ENCODE peak calls at places on chromosome 10, in seven cellular contexts. Z is kidney epithelial cell, J is cardiac fibroblast, C is AG04449, K is neural progenitor cell, U is transverse colon, W is astrocyte of the cerebellum. N is an unnamed sample.

GRCh38 chr10:34985823-34986222 is 104.3 kb downstream of the CUL2 start:
- DNase-seq in J (peak; percentile 52), W (no peak), C (no peak), K (peak; percentile 51), U (peak; percentile 18), Z (no peak), N (no peak)

GRCh38 chr10:127824826-127825225 is 67.9 kb downstream of the CLRN3 start:
- DNase-seq in K (no peak), U (no peak), J (no peak), C (no peak), W (no peak), Z (no peak), N (no peak)

GRCh38 chr10:70539471-70539870 is 60.9 kb downstream of the PALD1 start:
- DNase-seq in J (no peak), U (no peak), C (no peak), Z (no peak), K (no peak), W (no peak), N (no peak)

GRCh38 chr10:102397222-102398171 is 2.0 kb downstream of the NFKB2 start:
- DNase-seq in C (no peak), K (no peak), U (no peak), Z (no peak), J (no peak), W (no peak), N (no peak)

GRCh38 chr10:62733654-62734293 is 70.7 kb upstream of the ADO start:
- DNase-seq in K (no peak), C (no peak), J (peak; percentile 20), Z (no peak), W (no peak), U (no peak), N (no peak)

GRCh38 chr10:128274938-128275337 is 148.7 kb upstream of the MKI67 start:
- DNase-seq in Z (no peak), K (no peak), C (no peak), W (no peak), U (no peak), J (peak; percentile 46), N (peak; percentile 0)

GRCh38 chr10:28845009-28845682 is 167.8 kb downstream of the BAMBI start:
- DNase-seq in Z (no peak), U (no peak), W (no peak), K (no peak), J (peak; percentile 94), C (no peak), N (no peak)

GRCh38 chr10:63711361-63711760 is 190.2 kb downstream of the REEP3 start:
- DNase-seq in Z (no peak), J (peak; percentile 95), K (peak; percentile 34), W (peak; percentile 36), C (no peak), U (no peak), N (no peak)

GRCh38 chr10:11035318-11035920 is 17.7 kb downstream of the CELF2 start:
- DNase-seq in K (peak; percentile 52), C (no peak), U (peak; percentile 34), Z (peak; percentile 56), W (peak; percentile 59), J (peak; percentile 75), N (peak; percentile 8)

GRCh38 chr10:2929859-2930258 is 137.5 kb upstream of the PFKP start:
- DNase-seq in U (no peak), C (no peak), J (no peak), K (peak; percentile 50), Z (no peak), W (no peak), N (no peak)

DNA sequence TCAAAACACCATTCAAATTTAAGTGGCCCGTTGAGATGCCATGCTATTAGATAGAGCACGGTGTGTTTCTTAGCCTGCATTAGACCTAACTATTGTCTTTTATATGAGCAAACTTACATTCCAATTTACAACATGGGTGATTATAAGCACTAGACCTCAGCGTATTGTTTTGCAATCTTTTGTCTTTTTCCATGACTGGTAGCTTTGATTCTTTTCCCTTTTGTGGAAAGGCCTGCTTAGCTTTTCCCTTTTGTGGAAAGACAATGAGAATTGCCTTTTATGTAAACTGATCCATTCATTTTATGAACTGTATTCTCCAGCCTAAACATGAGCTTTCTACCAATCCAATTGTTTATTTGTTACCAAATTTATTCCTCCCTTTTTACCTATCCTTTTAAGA is 823.1 kb downstream of the CCSER2 start:
- DNase-seq in Z (no peak), J (no peak), U (no peak), W (no peak), C (no peak), K (peak; percentile 53), N (no peak)
- TF ChIP-seq CTCF in Z (no peak), J (no peak), U (no peak), W (no peak), C (no peak), K (no peak), N (no peak)

GRCh38 chr10:117532451-117533107 is 10.0 kb upstream of the EMX2 start:
- DNase-seq in U (no peak), Z (no peak), W (no peak), C (no peak), K (peak; percentile 62), J (no peak), N (no peak)

GRCh38 chr10:117534321-117535044 is 8.1 kb upstream of the EMX2 start:
- DNase-seq in C (no peak), W (no peak), K (peak; percentile 64), Z (no peak), U (no peak), J (no peak), N (no peak)

GRCh38 chr10:117535045-117535751 is 7.3 kb upstream of the EMX2 start:
- DNase-seq in K (peak; percentile 72), Z (no peak), J (no peak), U (no peak), W (no peak), C (no peak), N (no peak)

GRCh38 chr10:117532003-117532385 is 10.6 kb upstream of the EMX2 start:
- DNase-seq in Z (no peak), K (no peak), J (no peak), C (no peak), W (no peak), U (no peak), N (no peak)

GRCh38 chr10:117533507-117534281 is 8.9 kb upstream of the EMX2 start:
- DNase-seq in Z (no peak), W (no peak), U (no peak), C (no peak), J (no peak), K (peak; percentile 58), N (no peak)
- H3K4me3 ChIP-seq in Z (peak overlapping the region; percentile 43), W (no peak overlapping the region), U (no peak overlapping the region), C (peak overlapping the region; percentile 6), J (no peak overlapping the region), K (peak overlapping the region; percentile 46), N (no peak overlapping the region)

GRCh38 chr10:125629758-125630376 is 53.1 kb downstream of the TEX36 start:
- DNase-seq in W (peak; percentile 20), C (no peak), J (peak; percentile 38), Z (peak; percentile 4), K (peak; percentile 40), U (no peak), N (no peak)
- TF ChIP-seq CTCF in W (peak; percentile 44), C (peak; percentile 24), J (peak; percentile 36), Z (peak; percentile 54), K (peak; percentile 57), U (peak; percentile 58), N (peak; percentile 36)

GRCh38 chr10:83346216-83346910 is 792.9 kb upstream of the GHITM start:
- DNase-seq in J (peak; percentile 14), C (no peak), Z (no peak), W (no peak), U (no peak), K (no peak), N (no peak)

DNA sequence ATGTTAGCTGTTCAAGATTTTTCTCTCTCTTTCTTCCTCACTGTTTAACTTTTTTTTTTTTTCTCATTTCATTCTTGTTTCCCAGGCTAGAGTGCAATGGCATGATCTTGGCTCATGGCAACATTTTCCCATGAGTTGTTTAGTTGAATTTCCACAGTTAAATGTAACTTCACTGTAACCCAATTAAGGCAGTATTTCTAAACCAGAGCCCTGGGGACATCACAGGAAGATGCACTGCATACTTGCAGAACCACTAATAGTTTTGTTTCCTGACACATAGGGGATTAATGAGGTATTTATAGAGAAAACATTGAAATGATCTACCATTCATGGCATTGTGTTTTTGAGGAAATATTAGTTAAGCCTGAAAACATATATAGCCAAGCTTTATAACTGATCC is 795.6 kb upstream of the GHITM start:
- DNase-seq in U (no peak), K (no peak), C (no peak), J (peak; percentile 38), W (no peak), Z (no peak), N (peak; percentile 16)
- H3K4me3 ChIP-seq in U (no peak overlapping the region), K (no peak overlapping the region), C (no peak overlapping the region), J (no peak overlapping the region), W (no peak overlapping the region), Z (no peak overlapping the region), N (no peak overlapping the region)

GRCh38 chr10:75208177-75208576 is 2.4 kb upstream of the VDAC2 start:
- DNase-seq in U (no peak), K (no peak), Z (no peak), J (peak; percentile 62), C (no peak), W (no peak), N (peak; percentile 41)
- TF ChIP-seq CTCF in U (no peak), K (no peak), Z (no peak), J (no peak), C (no peak), W (no peak), N (no peak)

GRCh38 chr10:61376377-61376776 is 76.8 kb downstream of the TMEM26 start:
- DNase-seq in J (no peak), K (no peak), Z (no peak), U (no peak), C (no peak), W (no peak), N (no peak)

GRCh38 chr10:61376908-61377368 is 76.2 kb downstream of the TMEM26 start:
- DNase-seq in C (no peak), W (no peak), Z (no peak), J (no peak), K (no peak), U (no peak), N (no peak)

GRCh38 chr10:61378865-61379264 is 74.3 kb downstream of the TMEM26 start:
- DNase-seq in J (no peak), U (no peak), K (no peak), W (no peak), C (no peak), Z (no peak), N (no peak)
- H3K4me3 ChIP-seq in J (no peak overlapping the region), U (no peak overlapping the region), K (no peak overlapping the region), W (no peak overlapping the region), C (no peak overlapping the region), Z (no peak overlapping the region), N (no peak overlapping the region)

GRCh38 chr10:45000764-45001381 is at the start of gene ZNF22:
- DNase-seq in K (peak; percentile 81), C (no peak), J (peak; percentile 79), Z (no peak), U (peak; percentile 74), W (no peak), N (no peak)
- TF ChIP-seq CTCF in K (no peak), C (no peak), J (no peak), Z (no peak), U (peak; percentile 29), W (no peak), N (no peak)

GRCh38 chr10:101134299-101135127 is 3.4 kb downstream of the TLX1 start:
- DNase-seq in J (no peak), Z (no peak), C (no peak), U (no peak), K (no peak), W (no peak), N (no peak)
- H3K4me3 ChIP-seq in J (no peak overlapping the region), Z (no peak overlapping the region), C (no peak overlapping the region), U (peak overlapping the region; percentile 23), K (no peak overlapping the region), W (no peak overlapping the region), N (no peak overlapping the region)

N was measured in AG09309.